ENCODE peak calls at places on chromosome 2, in ten cellular contexts. V, C, Z, A, U, R, I, Y, F and L are unnamed samples.

GRCh38 chr2:142778289-142778688 is 99.2 kb upstream of the KYNU start:
- DNase-seq in Y (no peak), C (no peak), U (no peak), I (no peak), V (no peak), R (no peak), F (no peak), A (no peak), Z (no peak), L (no peak)

GRCh38 chr2:69385443-69386151 is 1.4 kb downstream of the GFPT1 start:
- DNase-seq in Y (peak), A (no peak), I (peak), V (peak), U (peak), Z (no peak), F (no peak), R (no peak), C (no peak), L (no peak)

GRCh38 chr2:149617057-149617456 is 29.5 kb upstream of the MMADHC start:
- DNase-seq in Z (no peak), F (no peak), I (no peak), C (no peak), R (no peak), U (no peak), V (no peak), A (no peak), Y (no peak), L (no peak)

GRCh38 chr2:216660496-216660895 is 27.3 kb downstream of the IGFBP2 start:
- DNase-seq in A (no peak), R (no peak), C (no peak), Y (no peak), U (no peak), F (no peak), Z (no peak), I (no peak), V (no peak), L (no peak)

GRCh38 chr2:235570256-235570655 is 76.4 kb downstream of the AGAP1 start:
- DNase-seq in U (no peak), V (peak), R (no peak), Z (no peak), Y (no peak), F (no peak), I (no peak), C (no peak), A (no peak), L (no peak)

GRCh38 chr2:67895171-67895941 is 167.4 kb downstream of the C1D start:
- DNase-seq in C (no peak), I (no peak), V (no peak), R (no peak), F (no peak), U (no peak), A (no peak), Y (no peak), Z (no peak), L (no peak)

GRCh38 chr2:15895615-15896500 is 44.5 kb upstream of the MYCN start:
- DNase-seq in V (no peak), I (no peak), U (no peak), Y (no peak), C (no peak), Z (no peak), R (no peak), F (no peak), A (no peak), L (no peak)

GRCh38 chr2:23420091-23420839 is 35.3 kb downstream of the KLHL29 start:
- DNase-seq in C (no peak), Y (no peak), V (no peak), R (no peak), F (no peak), Z (no peak), I (no peak), A (no peak), U (no peak), L (no peak)

GRCh38 chr2:110979834-110980612 is 140.7 kb upstream of the BCL2L11 start:
- DNase-seq in I (no peak), C (no peak), R (no peak), Z (no peak), V (no peak), U (no peak), Y (no peak), A (no peak), F (no peak), L (no peak)

GRCh38 chr2:147082850-147083522 is 761.8 kb upstream of the ACVR2A start:
- DNase-seq in Y (peak), I (peak), F (peak), R (peak), U (peak), A (peak), C (peak), V (peak), Z (no peak), L (peak)

GRCh38 chr2:64143154-64144056 is 815 bp downstream of the PELI1 start:
- DNase-seq in I (peak), U (peak), R (no peak), C (no peak), V (peak), A (peak), Y (peak), Z (no peak), F (peak), L (no peak)

GRCh38 chr2:228039752-228040534 is 141.5 kb downstream of the SPHKAP start:
- DNase-seq in V (peak), U (peak), A (peak), Y (no peak), I (peak), C (no peak), F (no peak), Z (no peak), R (no peak), L (peak)

GRCh38 chr2:222561817-222562424 is 94.0 kb downstream of the FARSB start:
- DNase-seq in Z (no peak), R (peak), Y (peak), U (peak), A (no peak), C (peak), V (peak), F (peak), I (peak), L (no peak)

DNA sequence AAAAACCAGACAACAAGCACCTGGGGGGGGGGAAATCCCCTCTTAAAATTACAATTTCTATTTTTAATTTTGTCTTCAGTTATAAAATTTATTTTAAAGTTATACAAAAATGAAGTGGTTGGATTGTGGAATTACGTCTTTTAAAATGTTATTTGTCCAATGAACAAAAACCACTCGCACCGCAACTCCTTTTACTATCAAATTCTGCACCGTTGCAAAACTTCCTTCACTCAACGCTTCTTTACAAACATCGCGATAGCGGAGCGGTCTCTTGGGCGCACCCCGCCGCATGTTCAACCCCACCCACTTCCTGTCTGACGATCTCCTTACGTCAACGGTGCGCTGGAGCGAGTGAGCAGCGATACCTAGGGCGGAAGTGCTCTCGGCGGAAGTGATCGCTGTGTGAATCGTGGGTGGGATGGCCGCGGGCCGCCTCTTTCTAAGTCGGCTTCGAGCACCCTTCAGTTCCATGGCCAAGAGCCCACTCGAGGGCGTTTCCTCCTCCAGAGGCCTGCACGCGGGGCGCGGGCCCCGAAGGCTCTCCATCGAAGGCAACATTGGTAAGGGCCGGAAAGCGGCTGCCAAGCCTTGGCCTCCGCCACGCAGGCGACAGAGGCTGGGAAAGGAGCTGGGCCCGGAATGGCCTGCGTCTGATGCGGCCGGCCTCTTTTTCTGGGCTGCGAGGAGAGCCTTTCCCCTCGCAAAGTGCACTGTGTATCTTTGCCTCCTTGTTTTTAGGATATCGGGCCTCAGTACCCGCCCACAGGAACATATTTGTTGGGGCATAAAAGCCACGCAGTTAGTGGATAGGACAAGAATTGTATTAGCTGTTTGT is at the start of gene DGUOK:
- DNase-seq in C (peak), A (peak), V (peak), U (peak), Y (peak), R (peak), I (peak), F (peak), Z (peak), L (peak)
- TF ChIP-seq CTCF in C (no peak), A (no peak), V (no peak), U (no peak), Y (no peak), R (no peak), I (no peak), F (no peak), Z (no peak), L (no peak)

DNA sequence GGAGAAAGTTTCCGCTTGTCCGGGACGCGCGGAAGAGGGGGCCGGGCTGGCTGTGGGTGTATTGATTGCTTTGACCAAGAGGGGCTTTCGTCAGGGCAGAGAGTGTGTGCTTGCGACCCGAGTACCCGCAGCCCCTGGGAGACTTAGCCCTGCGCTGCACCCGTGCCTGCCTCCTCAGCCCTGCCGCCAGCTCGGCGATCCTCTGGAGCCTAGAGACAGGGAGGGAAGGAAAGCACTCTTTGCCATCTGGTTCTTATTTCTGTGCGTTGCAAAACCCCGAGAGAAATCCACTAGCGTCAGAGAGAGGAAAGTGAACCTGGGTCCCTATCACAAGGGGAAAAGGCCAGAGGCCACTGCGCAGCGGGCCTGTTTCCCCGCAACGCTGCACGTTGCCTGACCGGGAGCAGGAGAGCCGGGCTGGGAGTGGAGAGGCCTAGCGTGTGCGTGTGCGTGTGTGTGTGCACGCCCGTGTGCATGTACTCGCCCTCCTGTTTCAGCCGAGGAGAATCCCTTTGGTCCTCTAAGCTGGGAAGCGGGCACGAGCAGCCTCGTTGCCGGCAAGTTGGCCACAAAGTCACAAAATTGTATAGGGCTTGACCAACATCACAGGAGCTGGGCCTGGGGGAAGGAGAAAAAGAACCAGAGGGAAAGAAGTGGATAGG is 1.7 kb downstream of the SIX3 start:
- DNase-seq in A (no peak), U (no peak), F (no peak), I (no peak), C (no peak), Y (no peak), V (no peak), Z (no peak), R (no peak), L (no peak)
- H3K4me3 ChIP-seq in A (no peak), U (no peak), F (no peak), I (no peak), C (no peak), Y (no peak), V (no peak), Z (peak), R (no peak), L (no peak)

GRCh38 chr2:41870948-41871522 is 176.8 kb upstream of the PKDCC start:
- DNase-seq in V (peak), F (no peak), U (no peak), C (no peak), Z (no peak), A (no peak), Y (no peak), I (no peak), R (no peak), L (no peak)
- TF ChIP-seq CTCF in V (no peak), F (no peak), U (no peak), C (no peak), Z (no peak), A (no peak), Y (no peak), I (no peak), R (peak), L (peak)

DNA sequence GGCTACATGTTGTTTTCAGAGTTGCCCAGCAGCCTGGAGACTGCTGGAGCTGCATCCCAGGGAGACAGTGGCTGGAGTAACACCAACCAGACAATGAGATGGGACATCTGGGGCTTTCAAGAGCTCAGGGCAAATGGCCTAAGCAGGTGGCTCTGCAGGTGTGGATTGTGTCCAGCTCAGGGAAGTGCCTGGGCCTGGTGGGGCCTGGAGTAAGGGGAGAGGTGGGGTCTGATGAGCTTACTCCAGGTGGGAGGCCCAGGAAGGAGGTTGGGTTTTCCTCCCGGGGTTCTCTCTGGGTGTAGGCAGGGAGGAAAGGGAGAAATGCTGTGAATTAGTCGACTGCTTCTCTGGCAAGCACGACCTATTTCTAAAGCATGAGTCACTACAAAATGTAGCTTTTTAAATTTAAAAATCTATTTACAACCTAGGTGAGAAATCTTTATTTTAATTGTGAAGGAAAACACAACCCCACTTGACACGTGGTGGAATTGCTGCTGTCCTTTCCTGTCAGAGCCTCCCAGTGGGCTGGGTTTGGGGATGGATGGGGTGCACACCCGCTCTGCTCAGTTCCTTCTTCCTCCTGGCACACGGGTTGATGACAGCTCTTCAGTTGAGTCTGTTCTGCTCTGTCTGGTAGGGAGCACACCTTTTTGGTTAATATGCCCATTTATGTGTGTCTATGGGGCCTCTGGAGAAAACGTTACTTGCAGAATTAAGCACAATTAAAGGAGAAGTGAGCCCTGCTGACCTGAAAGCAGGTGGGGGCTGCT is 81.6 kb downstream of the SH3RF3 start:
- DNase-seq in Z (peak), U (no peak), V (peak), F (no peak), A (no peak), R (no peak), C (no peak), I (no peak), Y (peak), L (no peak)
- H3K4me3 ChIP-seq in Z (no peak), U (no peak), V (no peak), F (no peak), A (no peak), R (no peak), C (no peak), I (no peak), Y (no peak), L (no peak)

DNA sequence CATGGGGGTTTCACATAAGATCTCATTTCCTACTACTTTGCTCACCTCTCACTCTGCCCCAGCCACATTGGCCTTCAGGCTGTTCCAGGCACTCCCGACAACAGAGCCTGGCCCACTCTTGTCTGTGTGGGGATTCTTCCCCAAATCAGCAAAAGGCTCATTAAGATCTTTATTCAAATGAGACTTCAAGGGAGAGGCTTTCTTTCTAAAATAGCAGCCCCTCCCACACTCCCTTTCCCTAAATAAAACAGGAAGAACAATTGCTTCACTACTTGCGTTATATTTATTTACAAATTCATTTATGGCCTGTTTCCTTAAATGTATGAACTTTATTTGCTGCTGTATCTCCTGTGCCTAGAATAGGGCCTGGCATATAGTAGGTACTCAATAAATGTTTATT is 3.6 kb upstream of the CDC42EP3 start:
- DNase-seq in U (no peak), Y (no peak), Z (no peak), V (no peak), A (no peak), R (no peak), I (no peak), C (no peak), F (no peak), L (no peak)
- TF ChIP-seq CTCF in U (no peak), Y (no peak), Z (no peak), V (no peak), A (no peak), R (no peak), I (no peak), C (no peak), F (no peak), L (no peak)

GRCh38 chr2:60884795-60885194 is 3.4 kb downstream of the REL start:
- DNase-seq in C (no peak), U (no peak), R (no peak), F (no peak), Z (no peak), A (no peak), Y (peak), I (no peak), V (no peak), L (no peak)

GRCh38 chr2:60886962-60887361 is 5.6 kb downstream of the REL start:
- DNase-seq in C (no peak), U (no peak), Y (no peak), I (no peak), Z (no peak), F (no peak), A (no peak), V (no peak), R (no peak), L (no peak)

GRCh38 chr2:60883896-60884295 is 2.5 kb downstream of the REL start:
- DNase-seq in F (no peak), I (no peak), Z (no peak), A (no peak), R (no peak), Y (no peak), C (no peak), U (no peak), V (no peak), L (no peak)

GRCh38 chr2:60882971-60883753 is 1.8 kb downstream of the REL start:
- DNase-seq in U (peak), A (peak), Y (peak), V (peak), I (peak), R (no peak), F (peak), C (no peak), Z (no peak), L (no peak)

GRCh38 chr2:60885683-60886082 is 4.3 kb downstream of the REL start:
- DNase-seq in V (no peak), R (no peak), Y (no peak), A (no peak), U (no peak), C (no peak), I (peak), Z (no peak), F (no peak), L (no peak)
- H3K4me3 ChIP-seq in V (no peak), R (no peak), Y (no peak), A (peak), U (peak), C (no peak), I (peak), Z (peak), F (no peak), L (no peak)

GRCh38 chr2:119022678-119023077 is 80.7 kb downstream of the MARCO start:
- DNase-seq in Z (no peak), I (no peak), V (no peak), F (no peak), C (no peak), Y (no peak), U (no peak), A (no peak), R (no peak), L (no peak)
- TF ChIP-seq CTCF in Z (no peak), I (no peak), V (no peak), F (no peak), C (no peak), Y (no peak), U (no peak), A (no peak), R (no peak), L (no peak)